ENCODE peak calls at places on chromosomes 7 and 10, in seven cellular contexts. D is T-helper 9 cell, Y is neural progenitor cell, J is RWPE1, B is M059J, O is mucosa of gallbladder, K is NCI-H1092 treated with DMSO at 0.1 percent for 48 hours. Q is an unnamed sample.

GRCh38 chr10:7388602-7389001 is 22.2 kb downstream of the SFMBT2 start:
- DNase-seq in Y (no peak), B (no peak), K (no peak), J (no peak), D (no peak), O (no peak), Q (no peak)

GRCh38 chr7:11130012-11130411 is 156.3 kb downstream of the PHF14 start:
- DNase-seq in K (no peak), O (no peak), Y (no peak), D (no peak), J (no peak), B (peak), Q (no peak)

GRCh38 chr7:127810691-127811660 is 159.0 kb downstream of the SND1 start:
- DNase-seq in O (no peak), B (peak), Y (no peak), D (no peak), J (no peak), K (no peak), Q (no peak)

GRCh38 chr7:55018361-55019328 is at the start of gene EGFR:
- DNase-seq in J (peak), K (peak), O (peak), B (peak), D (no peak), Y (peak), Q (peak)

GRCh38 chr10:13882112-13882711 is 295.4 kb downstream of the PRPF18 start:
- DNase-seq in J (peak), K (no peak), Y (peak), D (no peak), B (peak), O (peak), Q (no peak)

GRCh38 chr7:121198502-121198901 is 130.3 kb upstream of the WNT16 start:
- DNase-seq in B (no peak), K (no peak), Y (no peak), J (no peak), O (no peak), D (no peak), Q (no peak)

GRCh38 chr10:74891048-74891447 is 64.6 kb downstream of the KAT6B start:
- DNase-seq in O (no peak), J (no peak), Y (no peak), D (no peak), B (no peak), K (no peak), Q (no peak)

GRCh38 chr7:54037873-54038272 is 504.3 kb upstream of the VSTM2A start:
- DNase-seq in D (no peak), O (no peak), B (no peak), Y (no peak), J (no peak), K (no peak), Q (no peak)

GRCh38 chr7:80334908-80335307 is 177.0 kb downstream of the GNAT3 start:
- DNase-seq in O (no peak), J (no peak), D (no peak), B (no peak), Y (no peak), K (no peak), Q (no peak)

GRCh38 chr7:3089493-3089892 is 45.8 kb upstream of the CARD11 start:
- DNase-seq in B (peak), J (peak), Y (peak), K (no peak), O (no peak), D (no peak), Q (no peak)

GRCh38 chr7:46755120-46756034 is 826.5 kb downstream of the TNS3 start:
- DNase-seq in O (no peak), D (no peak), K (no peak), J (no peak), B (peak), Y (no peak), Q (no peak)

GRCh38 chr10:12847361-12847975 is 154.0 kb downstream of the CCDC3 start:
- DNase-seq in B (no peak), D (no peak), K (no peak), O (no peak), J (no peak), Y (peak), Q (no peak)

GRCh38 chr7:34096135-34096775 is 190.9 kb downstream of the BMPER start:
- DNase-seq in Y (no peak), J (no peak), D (no peak), O (peak), K (no peak), B (peak), Q (peak)

GRCh38 chr7:8751557-8752231 is 318.3 kb downstream of the NXPH1 start:
- DNase-seq in J (no peak), Y (no peak), K (no peak), O (no peak), B (no peak), D (no peak), Q (no peak)

GRCh38 chr10:14583252-14583651 is 191.4 kb downstream of the FAM107B start:
- DNase-seq in J (no peak), O (no peak), Y (no peak), K (no peak), D (peak), B (no peak), Q (no peak)

GRCh38 chr7:42237162-42237821 is at the start of gene GLI3:
- DNase-seq in D (no peak), B (peak), O (peak), J (peak), K (no peak), Y (peak), Q (peak)

GRCh38 chr7:130838738-130839137 is 104.7 kb upstream of the KLF14 start:
- DNase-seq in B (peak), D (no peak), O (no peak), J (peak), Y (no peak), K (no peak), Q (no peak)

GRCh38 chr7:94397721-94398120 is 3.0 kb downstream of the COL1A2 start:
- DNase-seq in D (no peak), O (no peak), B (no peak), Y (no peak), K (no peak), J (no peak), Q (no peak)

GRCh38 chr10:105266966-105267539 is 626.0 kb downstream of the SORCS3 start:
- DNase-seq in O (no peak), K (no peak), D (no peak), B (no peak), Y (no peak), J (no peak), Q (no peak)

GRCh38 chr7:28405662-28406061 is 6.7 kb upstream of the CREB5 start:
- DNase-seq in J (peak), B (peak), Y (no peak), K (no peak), O (peak), D (no peak), Q (peak)

GRCh38 chr7:113652501-113652900 is 266.3 kb downstream of the PPP1R3A start:
- DNase-seq in D (no peak), B (peak), K (no peak), J (peak), Y (no peak), O (no peak), Q (no peak)

GRCh38 chr10:29555091-29555745 is 79.6 kb downstream of the SVIL start:
- DNase-seq in B (no peak), D (no peak), O (no peak), K (no peak), Y (no peak), J (no peak), Q (no peak)

GRCh38 chr10:132519382-132520146 is 18.0 kb upstream of the INPP5A start:
- DNase-seq in J (no peak), B (no peak), Y (no peak), K (no peak), D (no peak), O (no peak), Q (no peak)

GRCh38 chr7:142329062-142329788 is 71.4 kb upstream of the PRSS58 start:
- DNase-seq in Y (no peak), J (no peak), D (no peak), K (no peak), B (no peak), O (peak), Q (no peak)

GRCh38 chr7:128919241-128919640 is 8.7 kb upstream of the KCP start:
- DNase-seq in K (no peak), Y (no peak), O (no peak), B (no peak), J (no peak), D (no peak), Q (no peak)

GRCh38 chr7:138248609-138249008 is 172.3 kb downstream of the AKR1D1 start:
- DNase-seq in D (no peak), J (no peak), Y (no peak), B (peak), O (no peak), K (no peak), Q (no peak)

GRCh38 chr10:46028584-46029570 is 1.5 kb downstream of the NCOA4 start:
- DNase-seq in K (peak), D (no peak), J (peak), Y (peak), O (peak), B (peak), Q (no peak)

GRCh38 chr10:69327463-69328345 is 49.4 kb downstream of the HK1 start:
- DNase-seq in D (no peak), Y (no peak), K (peak), O (peak), B (no peak), J (no peak), Q (peak)

GRCh38 chr7:28964056-28964455 is 5.9 kb upstream of the TRIL start:
- DNase-seq in O (no peak), D (no peak), J (no peak), B (no peak), K (no peak), Y (no peak), Q (no peak)

GRCh38 chr10:18710201-18710653 is 51.0 kb downstream of the ARL5B start:
- DNase-seq in D (no peak), O (no peak), B (no peak), Y (no peak), J (no peak), K (no peak), Q (no peak)

GRCh38 chr10:115136616-115137015 is 43.5 kb downstream of the ATRNL1 start:
- DNase-seq in B (no peak), Y (no peak), K (no peak), O (no peak), D (no peak), J (no peak), Q (no peak)

GRCh38 chr7:112411186-112411795 is 39.0 kb upstream of the IFRD1 start:
- DNase-seq in O (peak), Y (no peak), D (no peak), K (peak), J (peak), B (peak), Q (no peak)

GRCh38 chr10:124605856-124606812 is 138.0 kb downstream of the FAM53B start:
- DNase-seq in K (no peak), Y (no peak), O (no peak), B (no peak), J (no peak), D (no peak), Q (no peak)

GRCh38 chr7:140033036-140033435 is 29.7 kb downstream of the PARP12 start:
- DNase-seq in B (peak), J (peak), Y (no peak), O (no peak), K (no peak), D (no peak), Q (no peak)

Q was measured in lung.